ENCODE peak calls at places on chromosomes 12 and 14, in nine cellular contexts. S is stimulated activated CD4-positive, alpha-beta T cell treated with anti-CD3 and anti-CD28 coated beads, Interleukin-15, amount 100 ng/mL, for 1 hour; L is tibial nerve; A is hippocampal formation; U is tibial artery; V is anterior cingulate cortex; J is LoVo; P is NCI-H82; H is RKO. Q is an unnamed sample.

GRCh38 chr14:22448905-22449611 is 140.0 kb downstream of the DAD1 start:
- DNase-seq in S (no peak), L (no peak), A (no peak), U (no peak), V (no peak), J (no peak), P (no peak), H (no peak), Q (no peak)

GRCh38 chr12:125683748-125684381 is 618.6 kb downstream of the AACS start:
- DNase-seq in S (no peak), L (no peak), A (no peak), U (no peak), V (peak), J (no peak), P (peak), H (no peak), Q (no peak)

GRCh38 chr12:115375188-115375991 is 691.4 kb upstream of the TBX3 start:
- DNase-seq in S (no peak), L (no peak), A (no peak), U (no peak), V (no peak), J (peak), P (no peak), H (no peak), Q (no peak)

GRCh38 chr14:21090940-21091663 is 7.4 kb downstream of the ZNF219 start:
- DNase-seq in S (no peak), L (no peak), A (no peak), U (no peak), V (no peak), J (no peak), P (no peak), H (no peak), Q (no peak)

GRCh38 chr12:26846419-26846818 is 13.4 kb upstream of the ITPR2 start:
- DNase-seq in S (no peak), L (no peak), A (no peak), U (no peak), V (no peak), J (no peak), P (no peak), H (no peak), Q (no peak)

GRCh38 chr12:54033106-54033979 is 493 bp downstream of the HOXC5 start:
- DNase-seq in S (no peak), L (no peak), A (no peak), U (peak), V (no peak), J (peak), P (peak), H (peak), Q (no peak)

GRCh38 chr14:27114180-27114579 is 516.3 kb upstream of the NOVA1 start:
- DNase-seq in S (no peak), L (no peak), A (no peak), U (no peak), V (no peak), J (no peak), P (no peak), H (no peak), Q (no peak)

GRCh38 chr12:76049575-76050251 is 18.1 kb upstream of the PHLDA1 start:
- DNase-seq in S (no peak), L (no peak), A (no peak), U (no peak), V (no peak), J (no peak), P (no peak), H (no peak), Q (no peak)

GRCh38 chr14:98958048-98959031 is 313.7 kb downstream of the BCL11B start:
- DNase-seq in S (no peak), L (no peak), A (no peak), U (no peak), V (no peak), J (no peak), P (no peak), H (no peak), Q (no peak)

GRCh38 chr12:106358410-106359241 is 1.1 kb downstream of the POLR3B start:
- DNase-seq in S (no peak), L (no peak), A (no peak), U (peak), V (no peak), J (no peak), P (peak), H (no peak), Q (no peak)

GRCh38 chr12:65902504-65902903 is 78.2 kb downstream of the HMGA2 start:
- DNase-seq in S (no peak), L (no peak), A (no peak), U (no peak), V (no peak), J (no peak), P (no peak), H (no peak), Q (no peak)

GRCh38 chr12:51904951-51905471 is 2.3 kb upstream of the ACVRL1 start:
- DNase-seq in S (no peak), L (no peak), A (no peak), U (peak), V (no peak), J (no peak), P (no peak), H (no peak), Q (no peak)

GRCh38 chr12:92973614-92974013 is 44.5 kb upstream of the EEA1 start:
- DNase-seq in S (no peak), L (no peak), A (no peak), U (no peak), V (no peak), J (peak), P (no peak), H (no peak), Q (no peak)

GRCh38 chr12:104544836-104545235 is 88.1 kb downstream of the CHST11 start:
- DNase-seq in S (no peak), L (no peak), A (no peak), U (no peak), V (no peak), J (no peak), P (no peak), H (no peak), Q (no peak)

GRCh38 chr14:86532219-86532618 is 1002.3 kb downstream of the FLRT2 start:
- DNase-seq in S (no peak), L (no peak), A (no peak), U (no peak), V (no peak), J (peak), P (no peak), H (no peak), Q (no peak)

GRCh38 chr12:77940566-77940965 is 109.9 kb downstream of the NAV3 start:
- DNase-seq in S (no peak), L (no peak), A (no peak), U (no peak), V (no peak), J (no peak), P (peak), H (peak), Q (no peak)

GRCh38 chr12:26991826-26992225 is 22.4 kb downstream of the TM7SF3 start:
- DNase-seq in S (no peak), L (no peak), A (no peak), U (no peak), V (no peak), J (no peak), P (no peak), H (no peak), Q (no peak)

GRCh38 chr12:69123311-69123710 is 116.1 kb upstream of the CPSF6 start:
- DNase-seq in S (no peak), L (no peak), A (no peak), U (no peak), V (no peak), J (no peak), P (no peak), H (no peak), Q (no peak)

GRCh38 chr12:26010293-26010821 is 51.9 kb downstream of the RASSF8 start:
- DNase-seq in S (no peak), L (no peak), A (no peak), U (no peak), V (no peak), J (no peak), P (peak), H (no peak), Q (no peak)

GRCh38 chr12:12365931-12366431 is 9.1 kb downstream of the BORCS5 start:
- DNase-seq in S (no peak), L (no peak), A (peak), U (no peak), V (no peak), J (no peak), P (no peak), H (no peak), Q (no peak)

GRCh38 chr14:82060219-82060618 is 526.6 kb upstream of the SEL1L start:
- DNase-seq in S (no peak), L (no peak), A (no peak), U (no peak), V (no peak), J (no peak), P (no peak), H (no peak), Q (no peak)

GRCh38 chr12:76678992-76679391 is 84.9 kb upstream of the ZDHHC17 start:
- DNase-seq in S (no peak), L (no peak), A (no peak), U (no peak), V (no peak), J (no peak), P (no peak), H (no peak), Q (no peak)

GRCh38 chr12:81759215-81759991 is at the start of gene PPFIA2:
- DNase-seq in S (no peak), L (no peak), A (peak), U (peak), V (peak), J (no peak), P (peak), H (no peak), Q (peak)

GRCh38 chr14:24693941-24694507 is 60.0 kb upstream of the GZMB start:
- DNase-seq in S (no peak), L (no peak), A (no peak), U (no peak), V (no peak), J (no peak), P (no peak), H (no peak), Q (no peak)

GRCh38 chr14:55851301-55851700 is 266.9 kb upstream of the PELI2 start:
- DNase-seq in S (no peak), L (no peak), A (peak), U (no peak), V (no peak), J (no peak), P (peak), H (no peak), Q (no peak)

GRCh38 chr12:6817056-6817455 is 4.6 kb upstream of the GPR162 start:
- DNase-seq in S (no peak), L (no peak), A (no peak), U (no peak), V (no peak), J (no peak), P (no peak), H (no peak), Q (no peak)

GRCh38 chr12:53890081-53890480 is 48.5 kb upstream of the HOXC13 start:
- DNase-seq in S (no peak), L (no peak), A (no peak), U (no peak), V (no peak), J (no peak), P (no peak), H (no peak), Q (no peak)

GRCh38 chr14:103879570-103880333 is 32.4 kb upstream of the PPP1R13B start:
- DNase-seq in S (no peak), L (no peak), A (no peak), U (no peak), V (no peak), J (peak), P (no peak), H (no peak), Q (peak)

GRCh38 chr14:66944872-66945271 is 244.4 kb upstream of the GARIN2 start:
- DNase-seq in S (no peak), L (no peak), A (no peak), U (no peak), V (no peak), J (no peak), P (no peak), H (no peak), Q (no peak)

GRCh38 chr12:76123301-76124212 is 39.1 kb upstream of the NAP1L1 start:
- DNase-seq in S (no peak), L (no peak), A (no peak), U (no peak), V (no peak), J (no peak), P (peak), H (peak), Q (no peak)

GRCh38 chr14:67263499-67264149 is 22.4 kb downstream of the PALS1 start:
- DNase-seq in S (no peak), L (no peak), A (no peak), U (no peak), V (no peak), J (no peak), P (no peak), H (no peak), Q (no peak)

GRCh38 chr12:60201891-60202290 is 606.1 kb downstream of the SLC16A7 start:
- DNase-seq in S (no peak), L (no peak), A (no peak), U (no peak), V (no peak), J (no peak), P (no peak), H (no peak), Q (no peak)

GRCh38 chr14:68956728-68957127 is 22.4 kb downstream of the ACTN1 start:
- DNase-seq in S (no peak), L (no peak), A (no peak), U (no peak), V (no peak), J (no peak), P (no peak), H (no peak), Q (no peak)

GRCh38 chr12:46825526-46826414 is at the start of gene SLC38A4:
- DNase-seq in S (no peak), L (no peak), A (no peak), U (peak), V (no peak), J (peak), P (no peak), H (no peak), Q (peak)

GRCh38 chr12:57479376-57480115 is at the start of gene ARHGAP9:
- DNase-seq in S (no peak), L (no peak), A (no peak), U (no peak), V (no peak), J (no peak), P (no peak), H (no peak), Q (no peak)

GRCh38 chr12:130227641-130228040 is 65.4 kb downstream of the FZD10 start:
- DNase-seq in S (no peak), L (no peak), A (no peak), U (no peak), V (peak), J (no peak), P (no peak), H (no peak), Q (no peak)

Q was measured in left ventricle myocardium inferior.